ENCODE peak calls at places on chromosome 2, in six cellular contexts. H is hippocampal formation; L is posterior cingulate gyrus; Y is CD8-positive, alpha-beta memory T cell; T is HEK293T; D is GM20000. B is an unnamed sample.

GRCh38 chr2:128642801-128643200 is 324.1 kb upstream of the HS6ST1 start:
- DNase-seq in H (no peak), L (no peak), Y (no peak), T (no peak), D (no peak), B (no peak)

GRCh38 chr2:199310654-199311275 is 147.0 kb downstream of the SATB2 start:
- DNase-seq in H (no peak), L (no peak), Y (no peak), T (no peak), D (no peak), B (no peak)

GRCh38 chr2:84474176-84474575 is 15.1 kb upstream of the SUCLG1 start:
- DNase-seq in H (no peak), L (no peak), Y (no peak), T (no peak), D (no peak), B (no peak)

GRCh38 chr2:160700415-160700814 is 206.8 kb upstream of the RBMS1 start:
- DNase-seq in H (no peak), L (no peak), Y (no peak), T (no peak), D (no peak), B (no peak)

GRCh38 chr2:239520811-239521517 is 120.1 kb upstream of the HDAC4 start:
- DNase-seq in H (no peak), L (no peak), Y (no peak), T (no peak), D (no peak), B (no peak)

GRCh38 chr2:64220906-64221659 is 76.9 kb upstream of the PELI1 start:
- DNase-seq in H (no peak), L (no peak), Y (no peak), T (no peak), D (no peak), B (no peak)

GRCh38 chr2:178350051-178350450 is 100.9 kb downstream of the PRKRA start:
- DNase-seq in H (no peak), L (no peak), Y (no peak), T (no peak), D (no peak), B (no peak)

GRCh38 chr2:207819021-207819687 is 49.4 kb upstream of the FZD5 start:
- DNase-seq in H (no peak), L (no peak), Y (no peak), T (no peak), D (no peak), B (no peak)